ENCODE peak calls at places on chromosomes 7 and 10, in five cellular contexts. One of them, this sample, is unnamed.
A peak's percentile ranks its signal among the peaks of the same experiment; 100 is the strongest.

GRCh38 chr10:60035984-60036383 is 129.6 kb upstream of the CCDC6 start:
- DNase-seq in adrenal gland: no peak
- DNase-seq in activated T-helper 1 cell treated with Interleukin-2 at 50 U/mL for 16 hours: no peak
- DNase-seq in OCI-M1: no peak
- DNase-seq in T-cell: no peak
- DNase-seq in this sample: no peak

GRCh38 chr10:31368724-31369123 is 49.7 kb downstream of the ZEB1 start:
- DNase-seq in activated T-helper 1 cell treated with Interleukin-2 at 50 U/mL for 16 hours: no peak
- DNase-seq in OCI-M1: no peak
- DNase-seq in adrenal gland: no peak
- DNase-seq in T-cell: no peak
- DNase-seq in this sample: no peak

GRCh38 chr10:44990965-44991364 is 9.8 kb upstream of the ZNF22 start:
- DNase-seq in activated T-helper 1 cell treated with Interleukin-2 at 50 U/mL for 16 hours: no peak
- DNase-seq in OCI-M1: no peak
- DNase-seq in adrenal gland: no peak
- DNase-seq in T-cell: no peak
- DNase-seq in this sample: no peak

GRCh38 chr10:72315611-72316385 is 38.9 kb downstream of the DNAJB12 start:
- DNase-seq in adrenal gland: peak; percentile 94
- DNase-seq in T-cell: no peak
- DNase-seq in activated T-helper 1 cell treated with Interleukin-2 at 50 U/mL for 16 hours: no peak
- DNase-seq in OCI-M1: peak; percentile 65
- DNase-seq in this sample: peak; percentile 43

GRCh38 chr7:2729893-2730716 is 42.1 kb downstream of the AMZ1 start:
- DNase-seq in OCI-M1: no peak
- DNase-seq in adrenal gland: peak; percentile 20
- DNase-seq in activated T-helper 1 cell treated with Interleukin-2 at 50 U/mL for 16 hours: no peak
- DNase-seq in T-cell: no peak
- DNase-seq in this sample: no peak

GRCh38 chr10:119687192-119688032 is 36.2 kb downstream of the BAG3 start:
- DNase-seq in T-cell: no peak
- DNase-seq in adrenal gland: no peak
- DNase-seq in activated T-helper 1 cell treated with Interleukin-2 at 50 U/mL for 16 hours: no peak
- DNase-seq in OCI-M1: no peak
- DNase-seq in this sample: no peak

GRCh38 chr7:48042216-48042615 is 6.9 kb downstream of the C7orf57 start:
- DNase-seq in T-cell: no peak
- DNase-seq in adrenal gland: no peak
- DNase-seq in OCI-M1: no peak
- DNase-seq in activated T-helper 1 cell treated with Interleukin-2 at 50 U/mL for 16 hours: no peak
- DNase-seq in this sample: no peak

GRCh38 chr7:73828972-73829371 is 1.8 kb upstream of the CLDN4 start:
- DNase-seq in OCI-M1: no peak
- DNase-seq in T-cell: no peak
- DNase-seq in activated T-helper 1 cell treated with Interleukin-2 at 50 U/mL for 16 hours: no peak
- DNase-seq in adrenal gland: no peak
- DNase-seq in this sample: no peak

GRCh38 chr7:43119371-43120069 is 7.1 kb downstream of the HECW1 start:
- DNase-seq in adrenal gland: no peak
- DNase-seq in activated T-helper 1 cell treated with Interleukin-2 at 50 U/mL for 16 hours: no peak
- DNase-seq in OCI-M1: no peak
- DNase-seq in T-cell: no peak
- DNase-seq in this sample: no peak